ENCODE peak calls at places on chromosomes 3 and 15, in four cellular contexts. V is mesendoderm, L is adipocyte, J is ovary. W is an unnamed sample.

GRCh38 chr3:16478516-16478915 is 35.0 kb downstream of the RFTN1 start:
- DNase-seq in V (no peak), L (peak; percentile 69), J (no peak), W (no peak)

GRCh38 chr3:62159693-62160092 is 213.7 kb downstream of the FEZF2 start:
- DNase-seq in V (no peak), L (no peak), J (peak; percentile 82), W (no peak)

GRCh38 chr3:138747229-138747628 is 87.5 kb downstream of the PIK3CB start:
- DNase-seq in V (no peak), L (no peak), J (no peak), W (no peak)

GRCh38 chr3:127036209-127037020 is 53.5 kb downstream of the PLXNA1 start:
- DNase-seq in V (no peak), L (no peak), J (no peak), W (peak; percentile 65)

GRCh38 chr3:140859592-140860336 is 81.9 kb upstream of the SLC25A36 start:
- DNase-seq in V (no peak), L (no peak), J (no peak), W (no peak)

GRCh38 chr3:170717410-170718402 is 131.8 kb upstream of the SLC7A14 start:
- DNase-seq in V (no peak), L (peak; percentile 74), J (no peak), W (peak; percentile 70)

GRCh38 chr3:46132565-46132964 is 75.5 kb downstream of the CCR1 start:
- DNase-seq in V (no peak), L (no peak), J (no peak), W (no peak)

GRCh38 chr15:78810377-78811123 is 714 bp downstream of the ADAMTS7 start:
- DNase-seq in V (peak; percentile 74), L (peak; percentile 73), J (peak; percentile 66), W (peak; percentile 78)

GRCh38 chr3:27108322-27108721 is 260.9 kb downstream of the NEK10 start:
- DNase-seq in V (no peak), L (no peak), J (no peak), W (no peak)

GRCh38 chr3:2870714-2871353 is 239.3 kb downstream of the IL5RA start:
- DNase-seq in V (no peak), L (no peak), J (no peak), W (no peak)

GRCh38 chr15:85788796-85789495 is 5.8 kb downstream of the KLHL25 start:
- DNase-seq in V (peak; percentile 49), L (no peak), J (no peak), W (peak; percentile 82)

GRCh38 chr3:77420316-77420715 is 380.4 kb downstream of the ROBO2 start:
- DNase-seq in V (no peak), L (peak; percentile 24), J (no peak), W (no peak)

DNA sequence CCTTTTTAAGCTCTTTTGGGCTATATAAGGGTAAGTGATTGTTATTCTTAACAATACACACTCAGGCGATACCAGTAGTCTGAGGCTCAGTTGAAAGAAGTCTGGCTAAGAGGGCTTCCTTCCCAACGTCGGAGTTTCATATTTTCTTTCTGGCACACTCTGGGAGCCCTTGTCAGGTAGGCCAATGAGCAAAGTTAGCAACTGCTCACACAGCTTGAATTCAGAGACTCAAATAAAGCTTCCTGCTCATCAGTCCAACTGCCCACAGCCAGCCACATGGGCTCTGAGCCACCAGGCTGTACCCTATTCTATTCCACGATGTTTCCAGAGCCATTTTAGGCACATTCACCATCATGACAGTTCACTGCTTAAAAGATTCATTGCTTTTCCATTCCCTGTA is 155.1 kb upstream of the TBL1XR1 start:
- DNase-seq in V (no peak), L (no peak), J (no peak), W (no peak)
- H3K4me1 ChIP-seq in V (peaks cover 11% of the 10 kb centered on the region), L (peaks cover 8% of the 10 kb centered on the region), J (peaks cover 2% of the 10 kb centered on the region), W (peaks cover 12% of the 10 kb centered on the region)

GRCh38 chr3:68090571-68090970 is 436.2 kb upstream of the SUCLG2 start:
- DNase-seq in V (no peak), L (no peak), J (no peak), W (no peak)

GRCh38 chr3:68088216-68088615 is 433.8 kb upstream of the SUCLG2 start:
- DNase-seq in V (no peak), L (no peak), J (no peak), W (no peak)

GRCh38 chr3:68089572-68089991 is 435.2 kb upstream of the SUCLG2 start:
- DNase-seq in V (no peak), L (no peak), J (no peak), W (no peak)

DNA sequence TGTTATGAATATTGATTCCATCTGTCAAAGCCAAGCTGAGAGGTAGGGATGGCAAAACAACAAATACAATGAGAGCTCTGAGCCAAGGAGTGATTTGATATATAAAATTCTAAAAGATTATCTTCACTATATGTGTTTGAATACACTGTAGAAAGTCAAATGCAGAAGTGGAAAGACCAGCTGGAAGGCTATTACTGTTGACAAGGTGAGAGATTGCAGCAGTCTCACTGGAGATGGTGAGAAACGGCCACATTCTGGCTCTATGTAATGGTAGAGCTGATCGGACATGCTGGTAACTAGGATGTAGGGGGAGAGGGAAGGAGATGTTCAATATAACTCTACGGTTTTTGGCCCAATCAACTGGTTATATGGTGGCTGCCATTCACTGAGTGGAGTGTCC is 434.2 kb upstream of the SUCLG2 start:
- DNase-seq in V (peak; percentile 0), L (no peak), J (no peak), W (no peak)
- H3K4me1 ChIP-seq in V (no peaks in the 10 kb centered on the region), L (no peaks in the 10 kb centered on the region), J (no peaks in the 10 kb centered on the region), W (no peaks in the 10 kb centered on the region)

GRCh38 chr3:187845826-187846225 is 100.6 kb upstream of the BCL6 start:
- DNase-seq in V (no peak), L (no peak), J (no peak), W (no peak)

GRCh38 chr3:187852842-187853727 is 107.8 kb upstream of the BCL6 start:
- DNase-seq in V (no peak), L (no peak), J (no peak), W (no peak)

GRCh38 chr3:187850256-187851010 is 105.2 kb upstream of the BCL6 start:
- DNase-seq in V (no peak), L (no peak), J (peak; percentile 73), W (peak; percentile 66)

GRCh38 chr3:187848396-187848795 is 103.1 kb upstream of the BCL6 start:
- DNase-seq in V (no peak), L (no peak), J (no peak), W (no peak)

GRCh38 chr3:187849255-187849654 is 104.0 kb upstream of the BCL6 start:
- DNase-seq in V (no peak), L (no peak), J (no peak), W (no peak)
- H3K4me1 ChIP-seq in V (no peaks in the 10 kb centered on the region), L (peaks cover 19% of the 10 kb centered on the region), J (no peaks in the 10 kb centered on the region), W (no peaks in the 10 kb centered on the region)

DNA sequence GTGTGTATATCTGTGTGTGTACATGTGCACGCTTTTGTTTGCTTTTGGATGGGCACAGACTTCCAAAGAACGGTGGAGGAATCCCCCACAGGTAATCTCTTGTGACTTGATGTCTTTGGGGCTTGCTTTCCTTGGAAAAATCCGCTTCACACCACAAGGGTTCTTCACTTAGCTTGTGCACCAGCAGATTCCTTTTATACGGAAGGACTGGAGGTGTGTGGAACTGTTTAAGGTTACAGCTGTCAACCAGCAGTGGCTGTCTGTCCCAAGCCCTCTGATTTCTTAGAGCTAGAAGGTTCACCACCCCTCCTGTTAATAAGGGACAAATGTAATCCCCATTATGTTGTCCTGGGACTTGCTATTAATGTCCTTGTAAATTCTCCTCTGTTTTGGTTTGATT is 193.5 kb downstream of the ITPR1 start:
- DNase-seq in V (no peak), L (no peak), J (no peak), W (no peak)
- H3K4me1 ChIP-seq in V (no peaks in the 10 kb centered on the region), L (peaks cover 4% of the 10 kb centered on the region), J (no peaks in the 10 kb centered on the region), W (no peaks in the 10 kb centered on the region)

GRCh38 chr15:42456971-42457370 is 34.0 kb downstream of the ZNF106 start:
- DNase-seq in V (no peak), L (peak; percentile 81), J (no peak), W (no peak)
- H3K4me1 ChIP-seq in V (peaks cover 4% of the 10 kb centered on the region), L (peaks cover 56% of the 10 kb centered on the region), J (peaks cover 9% of the 10 kb centered on the region), W (peaks cover 15% of the 10 kb centered on the region)

DNA sequence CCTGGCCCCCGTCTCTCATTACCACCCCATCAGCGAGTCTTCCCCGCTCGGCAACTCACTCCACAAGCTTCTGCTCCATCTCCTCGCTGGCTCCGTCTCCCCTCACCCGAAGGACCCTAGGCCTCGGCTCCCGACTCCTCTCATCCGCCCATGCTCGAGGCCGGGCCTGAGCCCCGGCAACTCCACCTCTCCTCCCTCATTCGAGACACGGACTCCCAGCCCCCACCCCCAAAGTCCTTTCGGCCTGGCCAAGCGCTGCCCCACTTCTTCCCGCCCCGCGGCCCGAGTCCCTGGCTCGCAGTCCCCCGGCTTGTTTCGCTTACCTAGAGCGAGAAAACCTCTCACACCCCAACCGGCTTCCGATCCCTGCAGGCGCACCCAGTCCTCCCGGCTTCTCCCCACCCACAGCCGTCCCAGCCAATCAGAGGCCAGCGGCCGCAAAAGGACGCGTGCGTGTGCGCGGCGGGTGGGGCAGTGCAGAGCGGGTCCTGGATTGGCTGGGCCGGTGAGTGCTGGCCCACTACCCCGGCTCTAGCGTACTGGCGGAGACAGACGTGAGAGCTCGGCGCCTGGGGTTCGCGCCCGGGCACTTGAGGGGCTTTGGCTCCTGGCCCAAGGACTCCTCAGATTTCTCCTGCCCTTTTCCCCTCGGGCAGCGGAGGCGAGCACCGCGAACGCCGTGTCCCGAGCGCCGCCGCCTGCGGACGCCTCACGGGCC is at the start of gene HIGD1A:
- DNase-seq in V (peak; percentile 98), L (peak; percentile 99), J (peak; percentile 93), W (peak; percentile 99)
- H3K4me1 ChIP-seq in V (peaks cover 4% of the 10 kb centered on the region), L (peaks cover 39% of the 10 kb centered on the region), J (no peaks in the 10 kb centered on the region), W (peaks cover 37% of the 10 kb centered on the region)

GRCh38 chr15:88623632-88624031 is 2.5 kb downstream of the AEN start:
- DNase-seq in V (no peak), L (no peak), J (no peak), W (no peak)

GRCh38 chr15:88622605-88622975 is 1.4 kb downstream of the AEN start:
- DNase-seq in V (no peak), L (no peak), J (no peak), W (no peak)

GRCh38 chr15:88624156-88624970 is 3.2 kb downstream of the AEN start:
- DNase-seq in V (peak; percentile 67), L (peak; percentile 52), J (no peak), W (peak; percentile 40)

GRCh38 chr15:88621789-88622604 is 857 bp downstream of the AEN start:
- DNase-seq in V (no peak), L (peak; percentile 61), J (no peak), W (no peak)

GRCh38 chr15:88623061-88623460 is 1.9 kb downstream of the AEN start:
- DNase-seq in V (peak; percentile 70), L (peak; percentile 80), J (no peak), W (no peak)
- H3K4me1 ChIP-seq in V (peaks cover 10% of the 10 kb centered on the region), L (peaks cover 36% of the 10 kb centered on the region), J (peaks cover 4% of the 10 kb centered on the region), W (peaks cover 59% of the 10 kb centered on the region)

GRCh38 chr15:75031773-75032302 is 8.4 kb downstream of the PPCDC start:
- DNase-seq in V (peak; percentile 38), L (no peak), J (no peak), W (no peak)
- H3K4me1 ChIP-seq in V (peaks cover 8% of the 10 kb centered on the region), L (peaks cover 30% of the 10 kb centered on the region), J (peaks cover 9% of the 10 kb centered on the region), W (peaks cover 35% of the 10 kb centered on the region)

GRCh38 chr3:18774319-18774877 is 349.3 kb upstream of the SATB1 start:
- DNase-seq in V (no peak), L (no peak), J (no peak), W (no peak)
- H3K4me1 ChIP-seq in V (peaks cover 4% of the 10 kb centered on the region), L (no peaks in the 10 kb centered on the region), J (no peaks in the 10 kb centered on the region), W (no peaks in the 10 kb centered on the region)

W was measured in upper lobe of right lung.